ENCODE peak calls at places on chromosome 4, in six cellular contexts. K is H1, W is HCT116, Y is GM12878, Z is K562, H is HepG2. U is an unnamed sample.

GRCh38 chr4:6621556-6621927 is 18.9 kb upstream of the MRFAP1 start:
- DNase-seq in K (no peak), W (no peak), Y (no peak), Z (no peak), H (no peak), U (no peak)

GRCh38 chr4:32396504-32396903 is 1676.3 kb downstream of the PCDH7 start:
- DNase-seq in K (no peak), W (no peak), Y (no peak), Z (no peak), H (no peak), U (peak; percentile 2)

GRCh38 chr4:122874194-122874593 is 47.6 kb downstream of the FGF2 start:
- DNase-seq in K (no peak), W (no peak), Y (no peak), Z (no peak), H (peak; percentile 5), U (no peak)

GRCh38 chr4:153159728-153160221 is 44.5 kb upstream of the TRIM2 start:
- DNase-seq in K (no peak), W (no peak), Y (no peak), Z (no peak), H (no peak), U (no peak)

GRCh38 chr4:15882675-15883086 is 55.9 kb downstream of the FGFBP1 start:
- DNase-seq in K (peak; percentile 51), W (peak; percentile 79), Y (peak; percentile 64), Z (peak; percentile 47), H (peak; percentile 64), U (peak; percentile 76)

GRCh38 chr4:55397024-55397520 is 1.3 kb downstream of the TMEM165 start:
- DNase-seq in K (no peak), W (no peak), Y (no peak), Z (no peak), H (no peak), U (no peak)

GRCh38 chr4:127782025-127782274 is 172 bp upstream of the HSPA4L start:
- DNase-seq in K (peak; percentile 91), W (peak; percentile 65), Y (peak; percentile 44), Z (peak; percentile 93), H (no peak), U (peak; percentile 80)

GRCh38 chr4:149749769-149750168 is 65.9 kb downstream of the IQCM start:
- DNase-seq in K (no peak), W (no peak), Y (no peak), Z (no peak), H (no peak), U (no peak)

GRCh38 chr4:172628263-172628662 is 540.3 kb upstream of the GALNT7 start:
- DNase-seq in K (no peak), W (no peak), Y (no peak), Z (no peak), H (no peak), U (no peak)

GRCh38 chr4:3193531-3194203 is 55.3 kb upstream of the MSANTD1 start:
- DNase-seq in K (no peak), W (peak; percentile 2), Y (no peak), Z (no peak), H (no peak), U (no peak)

GRCh38 chr4:168848977-168849687 is 160.9 kb downstream of the CBR4 start:
- DNase-seq in K (no peak), W (no peak), Y (no peak), Z (no peak), H (no peak), U (peak; percentile 9)

GRCh38 chr4:99817310-99817885 is 771 bp downstream of the DAPP1 start:
- DNase-seq in K (no peak), W (no peak), Y (no peak), Z (no peak), H (no peak), U (no peak)

GRCh38 chr4:151099976-151100417 is 569 bp downstream of the RPS3A start:
- DNase-seq in K (no peak), W (no peak), Y (no peak), Z (peak; percentile 31), H (no peak), U (no peak)

GRCh38 chr4:108204518-108204917 is 35.8 kb upstream of the LEF1 start:
- DNase-seq in K (no peak), W (no peak), Y (no peak), Z (no peak), H (no peak), U (no peak)

GRCh38 chr4:173040200-173040599 is 128.4 kb upstream of the GALNT7 start:
- DNase-seq in K (no peak), W (no peak), Y (no peak), Z (no peak), H (no peak), U (no peak)

GRCh38 chr4:99887837-99888236 is 6.4 kb downstream of the LAMTOR3 start:
- DNase-seq in K (no peak), W (no peak), Y (no peak), Z (no peak), H (no peak), U (no peak)

GRCh38 chr4:10089346-10089745 is 27.3 kb downstream of the WDR1 start:
- DNase-seq in K (no peak), W (no peak), Y (no peak), Z (no peak), H (peak; percentile 7), U (no peak)

GRCh38 chr4:39037491-39037825 is 5.2 kb upstream of the TMEM156 start:
- DNase-seq in K (no peak), W (no peak), Y (no peak), Z (no peak), H (no peak), U (no peak)

GRCh38 chr4:6556263-6556662 is 18.7 kb upstream of the MAN2B2 start:
- DNase-seq in K (no peak), W (no peak), Y (no peak), Z (no peak), H (no peak), U (no peak)

GRCh38 chr4:40059362-40059761 is 2.7 kb downstream of the N4BP2 start:
- DNase-seq in K (no peak), W (no peak), Y (no peak), Z (no peak), H (no peak), U (no peak)

GRCh38 chr4:19945979-19946380 is 305.7 kb upstream of the SLIT2 start:
- DNase-seq in K (no peak), W (peak; percentile 32), Y (no peak), Z (no peak), H (no peak), U (no peak)

GRCh38 chr4:175246941-175247340 is 328.8 kb downstream of the ADAM29 start:
- DNase-seq in K (no peak), W (no peak), Y (no peak), Z (no peak), H (no peak), U (no peak)

GRCh38 chr4:169492436-169493163 is 119.8 kb downstream of the NEK1 start:
- DNase-seq in K (peak; percentile 68), W (peak; percentile 35), Y (peak; percentile 13), Z (peak; percentile 34), H (peak; percentile 39), U (peak; percentile 9)

DNA sequence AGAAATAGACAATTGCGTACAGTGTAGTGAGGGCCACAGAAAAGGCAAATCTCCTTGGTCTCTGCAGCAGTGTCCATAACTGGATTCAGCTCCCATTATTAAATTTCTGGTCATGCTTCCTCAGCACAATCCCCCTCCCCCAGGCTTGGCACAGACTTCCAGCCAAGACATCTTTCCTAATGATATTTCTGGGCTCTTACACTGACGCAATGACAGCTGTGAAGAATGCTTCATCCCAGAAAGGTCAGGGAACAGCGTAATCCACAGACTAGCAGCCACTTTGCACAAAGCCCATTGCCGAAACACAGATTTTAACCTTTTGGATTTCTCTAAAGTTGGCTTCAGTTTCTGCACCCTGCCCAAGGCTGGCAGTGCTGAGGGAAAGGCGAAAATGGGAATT is 597.6 kb upstream of the CPEB2 start:
- DNase-seq in K (no peak), W (no peak), Y (no peak), Z (no peak), H (no peak), U (no peak)
- TF ChIP-seq ZNF274 in K (no peak), W (no peak), Y (no peak), Z (no peak), H (no peak), U (no peak)

GRCh38 chr4:69649207-69649606 is 3.8 kb downstream of the UGT2A1 start:
- DNase-seq in K (no peak), W (no peak), Y (no peak), Z (no peak), H (no peak), U (no peak)
- TF ChIP-seq YY1 in K (no peak), W (no peak), Y (no peak), Z (no peak), H (no peak), U (no peak)

GRCh38 chr4:26993967-26994366 is 133.3 kb downstream of the STIM2 start:
- DNase-seq in K (no peak), W (no peak), Y (no peak), Z (no peak), H (no peak), U (no peak)

GRCh38 chr4:26995316-26995715 is 134.7 kb downstream of the STIM2 start:
- DNase-seq in K (no peak), W (no peak), Y (no peak), Z (no peak), H (no peak), U (no peak)

GRCh38 chr4:26991057-26991456 is 130.4 kb downstream of the STIM2 start:
- DNase-seq in K (no peak), W (no peak), Y (no peak), Z (no peak), H (no peak), U (no peak)

GRCh38 chr4:26993541-26993940 is 132.9 kb downstream of the STIM2 start:
- DNase-seq in K (no peak), W (no peak), Y (no peak), Z (no peak), H (no peak), U (no peak)

DNA sequence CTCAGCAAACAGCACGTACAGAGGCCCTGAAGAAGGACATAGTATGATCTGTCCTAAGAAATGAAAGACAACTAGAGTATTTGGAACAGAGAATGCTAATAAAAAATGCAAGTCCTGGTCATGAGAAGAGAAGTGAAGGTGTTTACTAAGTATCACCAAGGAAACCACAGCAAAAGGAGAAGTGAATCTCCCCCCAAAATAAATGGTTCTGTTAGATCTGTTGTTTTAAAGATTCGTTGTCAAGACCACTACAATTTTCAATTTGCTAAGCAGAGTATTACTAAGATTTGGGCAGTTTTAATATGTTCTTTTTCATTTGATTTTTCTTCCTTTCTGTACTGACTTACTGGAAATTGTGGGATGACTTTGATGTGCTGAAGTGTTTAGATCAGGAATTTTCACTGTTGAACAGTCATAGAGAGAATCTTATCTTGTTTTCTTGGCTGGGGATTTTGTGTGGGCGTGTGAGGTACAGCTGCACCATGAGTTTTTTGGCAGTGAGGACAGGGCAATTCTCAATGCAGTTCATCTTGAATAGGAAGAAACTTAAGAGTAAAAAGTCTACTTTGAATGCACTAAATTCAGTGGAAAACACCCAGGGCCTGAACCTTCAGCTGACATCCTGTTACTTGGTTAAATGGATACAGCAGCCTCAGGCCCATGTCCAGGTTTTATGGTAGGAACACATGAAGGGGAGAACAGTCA is 132.2 kb downstream of the STIM2 start:
- DNase-seq in K (no peak), W (no peak), Y (peak; percentile 72), Z (peak; percentile 37), H (no peak), U (no peak)
- TF ChIP-seq ZNF274 in K (no peak), W (no peak), Y (no peak), Z (no peak), H (no peak), U (no peak)

DNA sequence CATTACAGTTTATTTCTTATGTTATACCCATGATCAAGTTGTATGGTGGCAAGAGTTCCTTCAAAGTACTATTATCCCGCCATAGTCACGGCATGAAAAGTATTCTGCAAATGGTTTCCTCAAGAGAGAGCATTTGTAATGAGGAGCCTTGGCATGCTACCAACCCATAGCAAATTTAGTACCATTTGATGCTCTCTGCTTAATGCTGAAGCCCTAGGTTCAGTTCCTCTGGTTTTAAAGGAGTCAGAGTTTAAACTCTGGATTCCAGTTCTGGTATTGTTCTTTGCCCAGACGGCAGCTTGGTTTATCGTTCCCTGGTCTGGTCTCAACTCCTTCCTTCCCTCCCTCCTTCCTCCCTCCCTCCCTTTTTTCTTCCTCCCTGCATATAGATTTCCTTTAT is 371.3 kb downstream of the BMPR1B start:
- DNase-seq in K (no peak), W (no peak), Y (no peak), Z (no peak), H (no peak), U (no peak)
- TF ChIP-seq YY1 in K (no peak), W (no peak), Y (no peak), Z (no peak), H (no peak), U (no peak)